ENCODE peak calls at places on chromosome 1, in five cellular contexts. D, F, C, L and E are unnamed samples.

GRCh38 chr1:214454619-214455396 is 96.6 kb downstream of the PTPN14 start:
- DNase-seq in C (no peak), F (no peak), D (peak), L (no peak), E (peak)

GRCh38 chr1:25529518-25530347 is 13.7 kb upstream of the LDLRAP1 start:
- DNase-seq in D (no peak), F (no peak), C (no peak), L (no peak), E (no peak)

GRCh38 chr1:28775121-28775942 is 36.6 kb upstream of the OPRD1 start:
- DNase-seq in C (peak), F (peak), D (peak), L (peak), E (no peak)

GRCh38 chr1:156900896-156901589 is 7.5 kb downstream of the PEAR1 start:
- DNase-seq in F (no peak), L (peak), C (peak), D (no peak), E (no peak)

GRCh38 chr1:20416706-20417105 is 69.3 kb downstream of the CAMK2N1 start:
- DNase-seq in C (no peak), L (no peak), D (no peak), F (no peak), E (no peak)

GRCh38 chr1:175514309-175515001 is 228.9 kb downstream of the TNR start:
- DNase-seq in C (no peak), D (no peak), F (no peak), L (peak), E (no peak)

GRCh38 chr1:161113915-161114314 is 3.9 kb downstream of the PFDN2 start:
- DNase-seq in L (no peak), D (no peak), C (no peak), F (no peak), E (no peak)

GRCh38 chr1:3629561-3630160 is 4.8 kb downstream of the TPRG1L start:
- DNase-seq in F (no peak), D (no peak), C (peak), L (peak), E (no peak)

GRCh38 chr1:44390277-44390676 is 14.8 kb upstream of the RNF220 start:
- DNase-seq in C (no peak), L (no peak), D (peak), F (no peak), E (no peak)

GRCh38 chr1:203121186-203122015 is 6.1 kb upstream of the ADORA1 start:
- DNase-seq in D (no peak), C (no peak), F (no peak), L (no peak), E (no peak)

GRCh38 chr1:203114202-203114601 is 13.3 kb upstream of the ADORA1 start:
- DNase-seq in C (no peak), F (no peak), L (no peak), D (no peak), E (no peak)

GRCh38 chr1:203116048-203116810 is 11.3 kb upstream of the ADORA1 start:
- DNase-seq in D (no peak), L (no peak), F (no peak), C (no peak), E (no peak)

GRCh38 chr1:203120325-203121138 is 7.0 kb upstream of the ADORA1 start:
- DNase-seq in L (no peak), F (no peak), C (no peak), D (no peak), E (no peak)

GRCh38 chr1:203117611-203118575 is 9.6 kb upstream of the ADORA1 start:
- DNase-seq in L (peak), D (peak), C (peak), F (peak), E (no peak)
- H3K4me3 ChIP-seq in L (no peak), D (no peak), C (no peak), F (no peak), E (no peak)

GRCh38 chr1:16011936-16012589 is 5.8 kb downstream of the HSPB7 start:
- DNase-seq in F (no peak), L (no peak), C (no peak), D (no peak), E (no peak)
- H3K4me3 ChIP-seq in F (no peak), L (no peak), C (peak), D (no peak), E (no peak)

GRCh38 chr1:172147541-172147940 is 272.9 kb upstream of the C1orf105 start:
- DNase-seq in D (peak), F (no peak), C (no peak), L (no peak), E (no peak)

GRCh38 chr1:172145231-172145651 is 275.2 kb upstream of the C1orf105 start:
- DNase-seq in C (no peak), F (no peak), D (no peak), L (no peak), E (no peak)

GRCh38 chr1:172144445-172145060 is 275.9 kb upstream of the C1orf105 start:
- DNase-seq in D (no peak), C (peak), L (peak), F (peak), E (no peak)

GRCh38 chr1:172146149-172146850 is 274.2 kb upstream of the C1orf105 start:
- DNase-seq in C (no peak), L (no peak), F (no peak), D (peak), E (no peak)

GRCh38 chr1:172145656-172146055 is 274.8 kb upstream of the C1orf105 start:
- DNase-seq in F (no peak), D (no peak), C (no peak), L (no peak), E (no peak)
- H3K4me3 ChIP-seq in F (peak), D (no peak), C (no peak), L (no peak), E (no peak)

GRCh38 chr1:235633220-235633540 is 16.4 kb downstream of the GNG4 start:
- DNase-seq in D (no peak), F (no peak), L (no peak), C (no peak), E (no peak)
- H3K4me3 ChIP-seq in D (no peak), F (no peak), L (no peak), C (no peak), E (no peak)

DNA sequence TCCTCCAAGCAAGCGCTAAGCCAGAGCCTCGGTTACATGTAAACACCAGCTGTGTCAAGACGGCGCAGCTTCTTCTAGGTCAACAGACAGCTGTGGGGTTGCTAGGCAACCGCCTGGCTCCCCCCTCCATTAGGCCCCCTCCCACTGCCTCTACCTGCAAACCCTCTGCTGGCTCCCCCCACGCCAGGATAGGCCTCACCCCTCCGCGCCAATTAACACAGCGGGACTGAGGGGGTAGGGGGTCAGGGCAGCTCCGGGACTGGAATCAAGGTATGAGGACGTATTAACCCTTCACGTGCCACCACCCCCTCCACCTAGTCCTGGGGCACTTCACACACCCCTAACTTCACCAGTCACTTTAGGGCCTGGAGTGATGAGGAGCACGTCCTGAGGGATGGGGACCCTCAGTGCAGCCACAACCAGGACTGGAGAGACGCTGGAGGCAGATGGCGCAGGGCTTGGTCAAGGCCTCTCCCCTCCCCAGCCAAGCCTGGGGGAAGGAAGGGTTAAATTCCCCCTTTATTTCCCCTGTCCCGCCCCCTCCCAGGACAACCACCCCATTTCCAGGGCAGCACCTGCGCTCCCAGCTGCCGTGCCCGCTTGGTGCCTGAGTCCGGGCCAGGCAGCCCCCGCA is 37.4 kb upstream of the WASF2 start:
- DNase-seq in F (peak), D (no peak), C (peak), L (peak), E (peak)
- H3K4me3 ChIP-seq in F (peak), D (no peak), C (peak), L (no peak), E (no peak)

GRCh38 chr1:201503397-201504176 is 3.3 kb downstream of the CSRP1 start:
- DNase-seq in F (peak), C (no peak), D (peak), L (peak), E (no peak)
- H3K4me3 ChIP-seq in F (peak), C (peak), D (no peak), L (peak), E (no peak)

DNA sequence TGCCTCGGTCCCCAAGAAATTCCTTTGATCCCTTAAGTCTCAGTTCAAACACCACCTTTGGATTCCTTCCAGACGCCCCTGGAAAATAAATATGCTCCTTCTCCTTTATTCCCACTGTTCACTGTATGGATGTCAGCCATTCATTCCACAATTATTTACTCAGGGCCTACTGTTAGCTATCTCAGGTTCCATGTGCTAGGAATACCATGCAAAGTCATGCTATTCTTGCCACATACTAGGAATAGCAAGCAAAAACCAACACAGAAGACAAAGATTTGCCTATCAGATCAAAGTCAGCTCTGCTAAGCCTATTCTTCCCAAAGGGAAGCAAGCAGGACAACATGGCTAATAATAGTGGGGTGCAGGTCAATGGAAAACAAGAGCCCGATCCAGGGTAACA is 29.8 kb downstream of the TTC13 start:
- DNase-seq in F (no peak), L (no peak), D (no peak), C (no peak), E (no peak)
- H3K4me3 ChIP-seq in F (no peak), L (no peak), D (no peak), C (no peak), E (no peak)

GRCh38 chr1:228493141-228494043 is 6.2 kb downstream of the RNF187 start:
- DNase-seq in D (no peak), C (no peak), L (no peak), F (no peak), E (no peak)

GRCh38 chr1:228496084-228496483 is 8.9 kb downstream of the RNF187 start:
- DNase-seq in C (no peak), L (no peak), D (no peak), F (no peak), E (no peak)

GRCh38 chr1:228494391-228494790 is 7.2 kb downstream of the RNF187 start:
- DNase-seq in L (no peak), F (no peak), D (no peak), C (no peak), E (no peak)

GRCh38 chr1:228494970-228495853 is 8.0 kb downstream of the RNF187 start:
- DNase-seq in D (no peak), C (no peak), L (no peak), F (no peak), E (no peak)

DNA sequence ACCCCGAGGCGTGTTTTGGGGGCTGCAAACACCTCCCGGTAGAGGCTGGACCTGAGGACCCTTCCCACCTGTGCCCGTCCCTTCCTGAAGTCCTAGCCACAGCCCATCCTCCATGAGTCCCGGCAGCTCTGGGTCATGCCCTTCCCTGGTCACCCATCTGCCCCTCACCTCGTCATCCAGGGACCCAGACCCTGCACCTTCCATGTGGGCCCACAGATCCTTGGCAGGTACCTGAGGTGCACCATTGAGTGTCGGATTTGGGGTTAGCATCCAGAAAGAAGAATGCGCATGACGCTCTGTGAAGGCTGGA is 6.8 kb downstream of the RNF187 start:
- DNase-seq in F (no peak), C (no peak), D (no peak), L (no peak), E (no peak)
- H3K4me3 ChIP-seq in F (no peak), C (no peak), D (no peak), L (no peak), E (no peak)